ENCODE peak calls at places on chromosomes 11 and 22, in eight cellular contexts. A is body of pancreas, Q is IMR-90, K is kidney, R is mammary epithelial cell, O is tibial nerve, J is left ventricle myocardium inferior, X is adrenal gland. G is an unnamed sample.

GRCh38 chr11:76579047-76579751 is 91.3 kb downstream of the LRRC32 start:
- DNase-seq in O (no peak), X (peak; percentile 57), Q (no peak), R (no peak), A (no peak), K (peak; percentile 96), J (peak; percentile 63), G (peak; percentile 89)

GRCh38 chr11:130448416-130449068 is at the start of gene ADAMTS15:
- DNase-seq in K (peak; percentile 96), O (peak; percentile 75), J (peak; percentile 91), A (peak; percentile 57), R (peak; percentile 85), X (peak; percentile 77), Q (peak; percentile 84), G (peak; percentile 93)

GRCh38 chr22:50318698-50319411 is 8.0 kb downstream of the DENND6B start:
- DNase-seq in J (no peak), O (no peak), R (no peak), Q (no peak), X (no peak), A (no peak), K (peak; percentile 62), G (no peak)

GRCh38 chr11:72230764-72231365 is 6.3 kb downstream of the INPPL1 start:
- DNase-seq in Q (no peak), J (no peak), K (peak; percentile 51), O (no peak), R (no peak), X (no peak), A (no peak), G (no peak)

GRCh38 chr11:102240502-102240901 is 76.8 kb upstream of the BIRC3 start:
- DNase-seq in O (no peak), R (no peak), X (no peak), Q (peak; percentile 63), A (no peak), J (no peak), K (no peak), G (no peak)

GRCh38 chr11:405323-405975 is 9.3 kb downstream of the SIGIRR start:
- DNase-seq in O (no peak), A (no peak), J (peak; percentile 53), X (no peak), Q (no peak), R (no peak), K (peak; percentile 78), G (no peak)

GRCh38 chr11:8732748-8733241 is 50.2 kb downstream of the RPL27A start:
- DNase-seq in J (peak; percentile 76), K (peak; percentile 86), O (no peak), R (peak; percentile 66), Q (peak; percentile 80), A (peak; percentile 70), X (peak; percentile 95), G (peak; percentile 94)

GRCh38 chr11:126547161-126547560 is 191.7 kb downstream of the ST3GAL4 start:
- DNase-seq in Q (peak; percentile 89), K (no peak), X (no peak), J (no peak), O (no peak), R (peak; percentile 40), A (no peak), G (no peak)

GRCh38 chr11:2561283-2562180 is 116.7 kb downstream of the KCNQ1 start:
- DNase-seq in Q (no peak), J (peak; percentile 12), O (no peak), K (peak; percentile 69), X (peak; percentile 41), A (no peak), R (no peak), G (no peak)

GRCh38 chr11:128503231-128503991 is 83.9 kb downstream of the ETS1 start:
- DNase-seq in R (peak; percentile 92), K (no peak), O (no peak), Q (peak; percentile 96), J (no peak), A (no peak), X (no peak), G (no peak)

GRCh38 chr22:29336751-29337490 is 21.4 kb upstream of the RASL10A start:
- DNase-seq in Q (no peak), X (peak; percentile 52), R (no peak), J (peak; percentile 29), A (no peak), O (no peak), K (no peak), G (no peak)

GRCh38 chr11:78295347-78295746 is 106.6 kb downstream of the USP35 start:
- DNase-seq in Q (no peak), J (no peak), K (no peak), X (no peak), A (no peak), R (no peak), O (no peak), G (no peak)

GRCh38 chr11:69360606-69361005 is 66.7 kb downstream of the MYEOV start:
- DNase-seq in J (no peak), X (no peak), A (no peak), R (no peak), O (no peak), Q (no peak), K (no peak), G (peak; percentile 65)

GRCh38 chr11:1202776-1203504 is 19.9 kb upstream of the MUC5B start:
- DNase-seq in Q (peak; percentile 12), X (peak; percentile 62), J (peak; percentile 49), O (peak; percentile 48), A (peak; percentile 70), R (peak; percentile 20), K (peak; percentile 83), G (peak; percentile 70)

GRCh38 chr11:110425751-110426545 is 3.8 kb upstream of the FDX1 start:
- DNase-seq in J (no peak), Q (peak; percentile 88), X (no peak), A (no peak), R (no peak), O (no peak), K (no peak), G (no peak)

GRCh38 chr11:48066881-48067800 is 86.8 kb downstream of the PTPRJ start:
- DNase-seq in Q (no peak), A (no peak), X (peak; percentile 16), R (no peak), O (no peak), K (no peak), J (no peak), G (no peak)
- H3K27ac ChIP-seq in Q (no peak overlapping the region), A (peak overlapping the region; percentile 39), X (no peak overlapping the region), R (no peak overlapping the region), O (no peak overlapping the region), K (peak overlapping the region; percentile 56), J (peak overlapping the region; percentile 31), G (peak overlapping the region; percentile 42)

DNA sequence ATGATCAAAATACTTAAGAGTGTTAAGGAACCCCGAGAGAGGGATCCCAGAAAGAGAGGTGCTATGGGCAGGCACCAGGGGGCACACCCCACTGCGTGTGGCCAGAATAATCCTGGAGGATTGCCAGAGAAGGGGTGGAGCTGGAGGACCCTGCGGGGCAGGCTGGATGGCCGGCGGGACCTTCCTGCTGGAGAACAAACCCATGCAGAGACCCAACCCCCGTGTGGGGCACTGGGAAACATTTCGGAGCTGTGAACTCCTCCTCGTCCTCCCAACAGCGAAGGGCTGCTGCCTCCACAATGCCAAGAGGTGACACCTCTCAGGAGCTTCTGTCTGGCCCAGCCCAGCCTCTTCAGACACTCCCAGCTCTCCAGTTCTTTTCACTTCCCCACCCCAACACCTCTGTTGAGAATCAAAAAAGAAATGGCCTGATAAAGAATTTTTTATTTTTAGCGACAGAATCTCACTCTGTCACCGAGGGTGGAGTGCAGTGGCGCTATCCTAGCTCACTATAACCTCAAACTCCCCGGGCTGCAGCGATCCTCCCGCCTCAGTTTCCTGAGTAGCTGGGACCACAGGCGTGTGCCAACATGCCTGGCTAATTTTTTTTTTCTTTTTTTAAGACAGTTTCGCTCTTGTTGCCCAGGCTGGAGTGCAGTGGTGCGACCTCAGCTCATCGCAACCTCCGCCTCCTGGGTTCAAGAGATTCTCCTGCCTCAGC is 25.6 kb downstream of the RHOD start:
- DNase-seq in K (no peak), J (no peak), R (no peak), Q (no peak), X (no peak), O (no peak), A (no peak), G (no peak)
- H3K4me3 ChIP-seq in K (no peak overlapping the region), J (peak overlapping the region; percentile 54), R (no peak overlapping the region), Q (no peak overlapping the region), X (no peak overlapping the region), O (peak overlapping the region; percentile 11), A (no peak overlapping the region), G (peak overlapping the region; percentile 57)

GRCh38 chr22:26673485-26673884 is 16.1 kb downstream of the MIAT start:
- DNase-seq in J (no peak), A (no peak), Q (no peak), R (peak; percentile 86), K (no peak), O (no peak), X (no peak), G (no peak)

GRCh38 chr22:26672060-26672471 is 14.7 kb downstream of the MIAT start:
- DNase-seq in A (no peak), X (no peak), O (no peak), R (no peak), Q (no peak), K (no peak), J (no peak), G (peak; percentile 82)

GRCh38 chr22:26672590-26673468 is 15.4 kb downstream of the MIAT start:
- DNase-seq in A (peak; percentile 88), J (peak; percentile 91), X (peak; percentile 95), Q (peak; percentile 94), K (peak; percentile 97), R (peak; percentile 90), O (peak; percentile 94), G (peak; percentile 95)

GRCh38 chr22:26675687-26676273 is 18.4 kb downstream of the MIAT start:
- DNase-seq in K (no peak), A (no peak), X (no peak), O (no peak), R (no peak), J (no peak), Q (no peak), G (no peak)

DNA sequence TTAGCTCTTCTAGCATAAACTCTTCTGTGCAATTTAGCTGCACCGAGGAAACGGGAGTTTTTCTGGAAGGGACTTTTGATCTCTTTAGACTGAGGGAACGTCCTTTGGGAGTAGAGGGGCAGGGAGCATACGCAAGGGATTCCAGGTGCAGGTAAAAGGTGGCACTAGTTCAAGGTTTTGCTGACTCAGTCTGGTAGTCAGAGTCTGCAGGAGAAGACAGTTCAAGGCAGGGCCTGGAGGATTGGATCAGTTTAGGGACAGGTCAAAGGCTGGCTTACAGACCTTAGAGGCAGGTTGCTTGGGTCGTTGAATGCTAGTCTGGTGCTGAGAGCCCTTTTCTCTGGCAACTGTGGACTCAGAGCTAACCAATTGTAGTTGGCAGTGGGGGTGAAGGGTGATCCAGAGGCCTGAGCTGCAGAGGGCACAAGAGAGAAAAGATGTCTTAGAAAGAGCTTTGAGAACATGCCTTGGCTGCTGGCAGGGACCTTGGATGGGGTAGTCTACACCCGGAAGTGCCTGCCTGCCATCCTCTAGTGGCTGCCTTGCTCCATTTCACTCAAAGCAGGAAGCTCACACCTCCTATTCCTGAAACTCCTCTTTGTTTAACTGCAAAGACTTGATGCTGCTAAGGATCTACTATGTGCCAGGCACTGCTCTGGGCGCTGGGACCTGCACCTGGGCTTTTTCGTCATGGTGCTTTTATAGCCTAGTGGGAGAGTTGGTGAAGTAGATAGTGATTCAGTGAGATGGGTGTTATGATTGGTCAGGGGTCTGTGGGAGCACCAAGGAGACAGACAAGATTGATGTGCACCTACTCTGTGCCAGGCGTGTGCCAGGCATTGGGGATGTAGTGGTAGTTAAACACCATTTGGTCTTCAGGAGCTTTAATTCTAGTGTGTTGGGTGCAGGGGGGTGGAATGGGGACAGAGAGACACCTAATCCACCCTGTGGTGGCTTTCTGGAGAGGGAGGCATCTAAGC is 17.1 kb downstream of the MIAT start:
- DNase-seq in X (no peak), K (no peak), J (no peak), R (peak; percentile 29), Q (no peak), O (no peak), A (no peak), G (no peak)
- TF ChIP-seq CTCF in X (no peak), K (no peak), J (no peak), R (no peak), Q (no peak), O (no peak), A (no peak), G (no peak)

GRCh38 chr11:68352591-68352990 is 40.2 kb downstream of the LRP5 start:
- DNase-seq in Q (no peak), A (no peak), R (no peak), X (no peak), J (no peak), O (no peak), K (no peak), G (no peak)
- H3K27ac ChIP-seq in Q (no peak overlapping the region), A (no peak overlapping the region), R (no peak overlapping the region), X (peak overlapping the region; percentile 75), J (peak overlapping the region; percentile 92), O (peak overlapping the region; percentile 66), K (peak overlapping the region; percentile 83), G (peak overlapping the region; percentile 96)